ENCODE peak calls at places on chromosomes 16 and 17, in nine cellular contexts. K, F, L, O, X, S, V, T and J are unnamed samples.

GRCh38 chr17:72614871-72615626 is 477.4 kb downstream of the SLC39A11 start:
- DNase-seq in K (no peak), F (peak), L (no peak), O (no peak), X (peak), S (no peak), V (no peak), T (no peak), J (no peak)

GRCh38 chr16:68737730-68738590 is 868 bp downstream of the CDH1 start:
- DNase-seq in K (peak), F (peak), L (no peak), O (no peak), X (peak), S (no peak), V (no peak), T (no peak), J (no peak)

GRCh38 chr16:88920618-88921602 is 54.5 kb upstream of the PABPN1L start:
- DNase-seq in K (no peak), F (peak), L (peak), O (peak), X (no peak), S (no peak), V (peak), T (peak), J (peak)

GRCh38 chr17:57553991-57554825 is 190.9 kb downstream of the CCDC182 start:
- DNase-seq in K (no peak), F (no peak), L (no peak), O (no peak), X (no peak), S (no peak), V (peak), T (no peak), J (no peak)

GRCh38 chr16:66205287-66206167 is 161.0 kb upstream of the CDH5 start:
- DNase-seq in K (no peak), F (no peak), L (no peak), O (no peak), X (no peak), S (peak), V (peak), T (no peak), J (no peak)

GRCh38 chr17:68566145-68566738 is 34.9 kb downstream of the FAM20A start:
- DNase-seq in K (no peak), F (no peak), L (no peak), O (no peak), X (no peak), S (no peak), V (no peak), T (no peak), J (no peak)

GRCh38 chr16:54094641-54095040 is 191.9 kb downstream of the IRX3 start:
- DNase-seq in K (no peak), F (no peak), L (no peak), O (no peak), X (no peak), S (no peak), V (no peak), T (no peak), J (no peak)

GRCh38 chr16:84538441-84538840 is 34.0 kb upstream of the MEAK7 start:
- DNase-seq in K (no peak), F (no peak), L (no peak), O (no peak), X (no peak), S (no peak), V (no peak), T (no peak), J (no peak)

GRCh38 chr16:82368041-82368440 is 198.0 kb upstream of the MPHOSPH6 start:
- DNase-seq in K (no peak), F (peak), L (peak), O (peak), X (peak), S (no peak), V (peak), T (peak), J (no peak)

GRCh38 chr17:1961187-1961586 is 63.9 kb downstream of the RTN4RL1 start:
- DNase-seq in K (no peak), F (no peak), L (no peak), O (no peak), X (no peak), S (no peak), V (no peak), T (no peak), J (no peak)

GRCh38 chr17:80695979-80696378 is 151.3 kb downstream of the RPTOR start:
- DNase-seq in K (no peak), F (no peak), L (no peak), O (no peak), X (no peak), S (no peak), V (no peak), T (no peak), J (no peak)

GRCh38 chr16:97822-98221 is 19.8 kb downstream of the MPG start:
- DNase-seq in K (no peak), F (no peak), L (no peak), O (no peak), X (no peak), S (no peak), V (no peak), T (no peak), J (no peak)

GRCh38 chr17:50210249-50211225 is 9.1 kb upstream of the COL1A1 start:
- DNase-seq in K (peak), F (no peak), L (peak), O (peak), X (peak), S (no peak), V (peak), T (peak), J (peak)

GRCh38 chr16:69532761-69533459 is 32.9 kb upstream of the NFAT5 start:
- DNase-seq in K (no peak), F (no peak), L (no peak), O (no peak), X (no peak), S (no peak), V (no peak), T (no peak), J (no peak)

GRCh38 chr17:64741924-64742670 is 80.0 kb upstream of the SMURF2 start:
- DNase-seq in K (no peak), F (no peak), L (peak), O (peak), X (no peak), S (no peak), V (peak), T (peak), J (peak)
- H3K27ac ChIP-seq in K (no peak), F (peak), L (peak), O (peak), X (no peak), S (no peak), V (peak), T (peak), J (peak)

DNA sequence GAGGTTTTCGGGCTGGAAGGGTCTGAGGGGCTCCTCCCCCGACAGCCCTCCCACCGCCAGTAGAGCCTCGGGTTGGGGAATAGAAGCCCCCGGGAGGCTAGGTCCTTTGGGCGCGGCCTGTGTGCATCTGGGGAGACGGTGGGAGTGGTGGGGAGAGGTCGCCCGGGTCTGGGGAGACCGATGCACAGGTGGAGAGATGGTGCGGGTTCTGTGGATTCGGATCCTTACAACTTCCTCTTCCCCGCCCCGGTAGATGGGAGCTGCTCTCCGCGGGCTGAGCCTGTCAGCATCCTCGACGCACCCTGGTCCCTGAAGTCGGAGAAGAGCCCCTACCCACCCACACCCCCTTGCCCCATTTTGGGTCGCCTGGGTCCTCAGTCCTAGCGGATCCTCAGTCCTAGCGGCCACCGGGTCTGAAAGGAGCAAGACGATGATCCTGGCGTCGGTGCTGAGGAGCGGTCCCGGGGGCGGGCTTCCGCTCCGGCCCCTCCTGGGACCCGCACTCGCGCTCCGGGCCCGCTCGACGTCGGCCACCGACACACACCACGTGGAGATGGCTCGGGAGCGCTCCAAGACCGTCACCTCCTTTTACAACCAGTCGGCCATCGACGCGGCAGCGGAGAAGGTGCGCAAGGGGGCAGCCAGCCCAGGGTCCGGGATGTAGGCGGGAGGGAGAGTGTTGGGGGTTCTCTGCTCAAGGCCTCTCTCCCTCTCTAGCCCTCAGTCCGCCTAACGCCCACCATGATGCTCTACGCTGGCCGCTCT is 790 bp downstream of the BCKDK start:
- DNase-seq in K (no peak), F (no peak), L (no peak), O (no peak), X (no peak), S (no peak), V (no peak), T (no peak), J (no peak)
- H3K27ac ChIP-seq in K (peak), F (peak), L (peak), O (peak), X (peak), S (peak), V (peak), T (peak), J (peak)

DNA sequence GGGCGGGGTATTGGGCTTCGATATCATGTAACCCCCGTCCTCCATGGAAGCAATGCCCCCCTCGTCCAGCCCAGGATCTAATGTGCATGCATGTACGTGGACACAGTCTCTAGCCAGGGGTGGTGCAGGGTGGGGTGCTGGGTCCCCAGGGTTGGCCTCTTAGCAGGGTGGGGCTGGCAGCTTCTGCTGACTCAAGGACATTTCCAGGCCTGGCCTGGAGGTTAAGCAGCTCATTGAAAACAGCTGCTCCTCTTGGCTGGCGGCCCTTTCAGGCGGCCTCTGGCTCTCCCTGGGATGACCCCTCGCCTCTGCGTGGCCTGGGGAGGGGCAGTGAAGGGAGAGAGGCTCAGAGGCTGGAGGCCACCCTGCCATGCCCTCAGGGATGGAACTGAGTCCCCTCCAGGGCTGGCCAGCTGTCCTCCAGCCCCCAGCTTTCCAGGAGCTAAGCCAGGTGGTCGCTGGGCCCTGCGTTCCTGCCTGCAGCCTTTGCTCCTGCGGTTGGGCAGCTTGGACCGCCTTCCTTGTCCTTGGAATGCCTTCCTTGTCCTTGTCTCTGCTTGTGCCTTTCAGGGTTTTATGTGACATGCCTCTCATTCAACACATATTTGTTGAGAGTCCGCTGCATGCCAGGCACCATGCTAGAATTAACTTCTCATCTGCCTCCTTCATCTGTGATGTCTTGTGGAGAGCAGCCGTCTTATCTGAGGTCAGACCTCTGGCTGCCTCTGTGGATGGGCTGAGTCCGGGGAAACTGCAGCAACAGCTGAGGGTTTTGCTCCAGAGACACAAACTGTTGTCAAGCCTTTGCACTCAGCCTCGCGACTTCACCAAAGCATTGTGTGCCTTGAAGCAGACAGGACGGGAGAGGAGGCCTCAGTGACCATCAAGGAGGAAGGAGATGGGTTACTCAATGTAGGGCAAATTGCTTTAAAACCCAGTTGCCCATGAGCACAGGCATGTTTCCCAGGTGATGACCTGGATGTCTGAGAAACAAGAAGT is 26.7 kb downstream of the MRC2 start:
- DNase-seq in K (peak), F (peak), L (peak), O (peak), X (no peak), S (no peak), V (no peak), T (peak), J (peak)
- H3K27ac ChIP-seq in K (peak), F (peak), L (peak), O (peak), X (peak), S (peak), V (no peak), T (peak), J (peak)

GRCh38 chr17:19464033-19465026 is 53.3 kb downstream of the RNF112 start:
- DNase-seq in K (no peak), F (peak), L (no peak), O (no peak), X (no peak), S (no peak), V (no peak), T (no peak), J (peak)
- H3K27ac ChIP-seq in K (peak), F (peak), L (no peak), O (peak), X (no peak), S (peak), V (no peak), T (no peak), J (peak)

GRCh38 chr16:3579776-3580175 is 2.6 kb upstream of the NLRC3 start:
- DNase-seq in K (no peak), F (no peak), L (no peak), O (no peak), X (no peak), S (no peak), V (no peak), T (no peak), J (no peak)

GRCh38 chr16:3581392-3581791 is 4.2 kb upstream of the NLRC3 start:
- DNase-seq in K (no peak), F (no peak), L (no peak), O (no peak), X (no peak), S (no peak), V (no peak), T (no peak), J (no peak)

GRCh38 chr16:3580686-3581085 is 3.5 kb upstream of the NLRC3 start:
- DNase-seq in K (no peak), F (no peak), L (no peak), O (no peak), X (no peak), S (no peak), V (peak), T (no peak), J (no peak)

GRCh38 chr16:3578610-3579551 is 1.7 kb upstream of the NLRC3 start:
- DNase-seq in K (no peak), F (peak), L (no peak), O (no peak), X (no peak), S (no peak), V (no peak), T (no peak), J (no peak)

DNA sequence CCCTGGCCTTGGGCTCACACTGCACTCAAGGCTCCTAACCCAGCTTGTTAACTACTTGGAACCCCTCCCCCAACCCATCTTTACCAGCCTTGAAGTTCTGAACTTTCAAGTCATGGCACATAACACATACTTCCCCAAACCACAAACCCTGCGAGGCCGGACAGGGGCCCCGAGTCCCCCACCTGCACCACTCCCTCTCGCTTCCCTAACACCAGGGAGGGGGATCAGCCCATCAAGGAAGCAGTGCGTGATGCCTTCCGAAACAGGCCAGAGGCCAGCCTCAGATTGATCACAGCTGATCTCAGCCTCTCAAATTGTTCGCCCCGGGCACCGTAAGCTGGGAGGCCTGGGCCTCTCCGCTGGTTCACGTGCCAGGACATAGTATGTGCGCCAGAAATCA is 3.1 kb upstream of the NLRC3 start:
- DNase-seq in K (no peak), F (no peak), L (no peak), O (no peak), X (no peak), S (peak), V (no peak), T (no peak), J (no peak)
- H3K27ac ChIP-seq in K (no peak), F (no peak), L (no peak), O (no peak), X (no peak), S (peak), V (peak), T (no peak), J (no peak)

DNA sequence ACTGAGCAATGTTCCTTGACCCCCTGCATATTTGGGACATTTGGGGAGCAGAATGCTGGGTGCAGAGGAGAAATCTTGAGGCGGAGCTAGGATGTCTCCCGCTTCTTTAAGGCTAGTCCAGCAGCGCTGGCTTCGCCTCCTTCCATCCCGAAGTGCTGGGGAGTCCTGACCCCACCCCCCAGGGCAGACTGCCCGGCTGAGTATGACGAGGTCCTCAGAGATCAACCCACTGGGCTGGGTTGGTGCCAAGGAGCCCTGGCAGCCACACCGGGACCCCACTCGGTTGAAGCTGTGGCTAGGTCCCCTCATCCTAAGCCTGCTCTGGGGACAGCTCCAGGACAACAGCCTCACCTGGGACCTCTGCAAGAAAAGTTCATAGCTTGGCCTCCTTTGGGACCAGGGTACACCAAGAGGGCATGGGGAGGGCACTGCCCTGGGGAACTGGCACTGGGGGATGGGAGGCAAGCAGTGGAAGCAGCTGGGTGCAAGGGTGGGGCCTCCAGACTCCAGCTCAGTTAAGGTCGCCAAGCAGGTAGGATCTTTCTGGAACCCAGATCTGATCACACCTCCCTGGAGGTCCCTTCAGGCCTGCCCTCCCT is 11.0 kb downstream of the RHBDF2 start:
- DNase-seq in K (no peak), F (no peak), L (no peak), O (no peak), X (no peak), S (no peak), V (no peak), T (no peak), J (no peak)
- H3K27ac ChIP-seq in K (no peak), F (peak), L (no peak), O (peak), X (peak), S (no peak), V (no peak), T (peak), J (no peak)

DNA sequence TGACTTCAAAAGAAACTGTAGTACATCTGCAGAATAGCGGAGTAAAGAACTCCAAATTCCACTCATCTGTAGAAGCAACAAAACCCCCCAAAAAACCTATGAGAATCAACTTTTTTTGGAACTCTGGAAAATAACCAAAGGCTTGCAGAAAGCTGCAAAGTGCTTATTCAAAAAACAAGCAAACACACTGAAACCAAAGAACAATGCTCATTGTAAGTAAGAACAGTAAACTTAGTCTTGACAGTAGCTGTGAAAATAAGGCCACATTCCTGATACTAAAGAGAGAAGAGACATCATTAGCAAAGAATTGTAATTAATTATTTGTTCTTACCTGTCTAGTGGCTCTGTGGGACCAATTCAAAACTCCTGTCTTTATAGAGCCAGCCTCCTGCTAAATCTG is 534.3 kb upstream of the C16orf82 start:
- DNase-seq in K (no peak), F (no peak), L (no peak), O (no peak), X (no peak), S (no peak), V (no peak), T (no peak), J (no peak)
- H3K27ac ChIP-seq in K (no peak), F (no peak), L (no peak), O (no peak), X (no peak), S (no peak), V (no peak), T (no peak), J (no peak)